ENCODE peak calls at places on chromosome 17, in five cellular contexts. G is HepG2, R is K562, P is A549, S is H1. L is an unnamed sample.

GRCh38 chr17:62150471-62150870 is 85.4 kb upstream of the MED13 start:
- DNase-seq in P (no peak), G (no peak), S (no peak), R (no peak), L (no peak)

GRCh38 chr17:70934834-70935233 is 765.5 kb downstream of the KCNJ2 start:
- DNase-seq in P (no peak), R (no peak), S (no peak), G (no peak), L (no peak)

GRCh38 chr17:37717627-37718382 is 27.1 kb downstream of the HNF1B start:
- DNase-seq in S (no peak), P (no peak), G (no peak), R (no peak), L (no peak)

GRCh38 chr17:18949566-18949965 is 2.4 kb upstream of the SLC5A10 start:
- DNase-seq in S (no peak), R (no peak), G (no peak), P (no peak), L (no peak)

GRCh38 chr17:50511058-50511457 is 2.8 kb downstream of the MYCBPAP start:
- DNase-seq in P (no peak), G (no peak), R (no peak), S (no peak), L (no peak)

GRCh38 chr17:1039511-1040215 is 42.7 kb downstream of the TIMM22 start:
- DNase-seq in P (no peak), S (no peak), G (no peak), R (no peak), L (peak)

GRCh38 chr17:5758651-5759050 is 174.3 kb upstream of the NLRP1 start:
- DNase-seq in G (peak), R (peak), P (peak), S (peak), L (peak)

GRCh38 chr17:16027708-16028584 is 28.3 kb downstream of the TTC19 start:
- DNase-seq in S (no peak), R (peak), G (peak), P (peak), L (peak)

GRCh38 chr17:38613981-38614779 is 8.4 kb upstream of the SRCIN1 start:
- DNase-seq in S (no peak), G (peak), R (no peak), P (no peak), L (no peak)

GRCh38 chr17:78998311-78999055 is 11.1 kb downstream of the CANT1 start:
- DNase-seq in S (no peak), P (no peak), R (no peak), G (no peak), L (no peak)
- H3K27ac ChIP-seq in S (no peak), P (no peak), R (no peak), G (no peak), L (no peak)

DNA sequence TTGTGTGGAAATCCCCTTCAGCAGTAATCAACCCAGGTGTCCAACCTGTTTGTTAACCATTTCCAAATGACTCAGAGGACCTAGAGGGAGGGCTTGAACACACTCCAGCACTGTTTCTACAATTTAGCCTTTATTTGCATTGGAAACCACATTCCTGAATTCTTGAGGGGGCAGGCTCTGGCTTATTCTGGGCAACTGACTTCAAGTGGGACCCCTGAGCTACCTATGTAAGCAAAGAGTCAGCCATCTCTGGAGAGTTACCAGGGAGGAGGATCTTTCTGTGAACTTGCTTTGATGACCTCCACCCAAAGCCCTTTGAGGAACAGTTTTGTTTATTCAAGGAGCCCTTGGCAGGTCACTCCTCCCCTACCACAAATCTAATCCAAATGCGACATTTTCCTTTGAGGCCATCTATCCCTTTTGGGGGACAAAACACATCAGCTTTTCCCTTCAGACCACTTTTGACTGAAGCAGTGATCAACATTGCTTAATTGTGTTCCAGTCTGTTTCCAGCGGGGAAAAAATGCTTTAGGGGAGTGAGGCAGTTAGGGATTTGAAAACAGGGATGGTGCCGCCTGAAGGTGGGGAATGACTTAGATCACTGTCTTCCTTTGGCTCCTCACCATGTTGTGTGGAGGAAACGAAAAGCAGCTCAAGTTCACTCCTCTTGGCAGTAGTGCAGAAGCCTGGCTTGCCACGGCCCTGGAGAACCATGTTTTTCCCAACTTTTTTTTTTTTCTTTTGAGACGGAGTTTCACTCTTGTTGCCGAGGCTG is 46.2 kb downstream of the TUBD1 start:
- DNase-seq in G (peak), S (no peak), P (peak), R (no peak), L (peak)
- TF ChIP-seq JUN in G (peak), S (no peak), P (peak), R (no peak), L (peak)

DNA sequence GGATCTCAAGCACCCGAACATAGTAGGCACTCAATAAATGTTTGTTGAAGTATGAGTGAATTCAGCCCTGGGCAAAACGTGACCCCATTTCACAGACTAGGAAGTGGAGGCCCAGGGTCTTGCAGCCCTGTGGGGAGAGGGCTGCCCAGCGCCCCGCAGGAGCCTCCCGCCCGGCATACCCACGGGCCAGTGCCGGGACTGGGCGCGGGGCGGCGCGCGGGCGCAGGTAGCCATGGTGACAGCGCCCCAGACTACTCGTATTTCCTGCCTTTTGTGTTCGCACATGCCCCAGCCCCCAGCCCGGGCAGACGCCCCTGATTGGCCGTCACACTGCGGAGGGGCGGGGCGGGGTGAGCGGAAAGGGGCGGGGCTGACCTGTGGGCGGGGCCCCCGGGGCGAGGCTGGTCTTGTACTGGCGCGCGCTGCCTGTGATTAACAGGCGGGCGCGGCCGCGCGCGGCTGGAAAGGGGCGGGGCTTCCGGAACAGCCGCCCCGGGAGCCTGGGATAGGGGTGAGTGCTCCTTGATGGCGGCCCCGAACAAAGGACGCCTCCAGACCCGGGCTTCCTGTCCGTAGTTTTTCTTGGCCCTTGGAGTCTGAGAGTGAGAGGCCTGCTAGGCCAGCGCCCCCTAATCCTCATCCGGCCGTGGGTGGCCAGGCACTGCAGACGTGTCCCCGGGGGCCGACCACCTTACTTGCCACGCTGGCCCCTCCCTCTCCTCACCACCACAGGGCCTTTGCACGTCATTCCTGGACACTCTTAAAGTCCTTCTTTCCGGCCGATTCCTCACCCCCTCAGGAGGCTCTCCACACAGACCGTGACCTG is 71.0 kb downstream of the RAI1 start:
- DNase-seq in G (peak), S (peak), P (peak), R (peak), L (peak)
- TF ChIP-seq CTCF in G (peak), S (peak), P (peak), R (peak), L (peak)

GRCh38 chr17:47950448-47950847 is 7.2 kb downstream of the PRR15L start:
- DNase-seq in S (no peak), G (peak), P (no peak), R (no peak), L (no peak)
- H3K27ac ChIP-seq in S (no peak), G (no peak), P (peak), R (no peak), L (no peak)

DNA sequence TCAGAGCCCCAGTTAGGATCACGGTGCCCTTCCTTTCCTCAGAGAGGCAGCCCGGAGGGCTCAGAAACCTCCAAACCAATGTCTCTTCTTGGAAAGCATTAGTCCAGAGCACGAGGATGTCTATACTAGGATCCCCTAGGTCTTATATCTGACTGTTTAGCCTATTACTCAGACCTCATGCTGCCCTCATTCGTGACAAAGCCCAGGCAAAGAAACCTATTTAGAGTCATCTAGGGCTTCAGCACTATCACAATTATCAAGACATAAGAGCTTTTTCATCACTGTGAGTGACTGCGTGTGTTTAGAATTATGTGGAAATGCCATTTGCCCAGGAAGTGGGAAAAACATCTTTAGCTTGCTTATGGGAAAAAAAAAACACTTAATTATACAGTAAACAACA is 159.8 kb upstream of the NOL11 start:
- DNase-seq in G (no peak), P (no peak), S (no peak), R (no peak), L (no peak)
- TF ChIP-seq JUN in G (no peak), P (no peak), S (no peak), R (no peak), L (no peak)

GRCh38 chr17:47618416-47618815 is 31.3 kb upstream of the KPNB1 start:
- DNase-seq in P (peak), S (no peak), G (peak), R (no peak), L (peak)
- TF ChIP-seq CTCF in P (peak), S (peak), G (no peak), R (no peak), L (peak)